ENCODE peak calls at places on chromosomes 7 and 10, in six cellular contexts. One of them, this sample, is unnamed.

GRCh38 chr7:102106625-102107024 is 180.0 kb upstream of the SH2B2 start:
- DNase-seq in NCI-H345: no peak
- DNase-seq in GM04503: no peak
- DNase-seq in thoracic aorta: no peak
- DNase-seq in fibroblast of mammary gland: no peak
- DNase-seq in T-helper 9 cell: no peak
- DNase-seq in this sample: no peak

GRCh38 chr7:141590071-141590470 is 38.9 kb downstream of the AGK start:
- DNase-seq in NCI-H345: no peak
- DNase-seq in GM04503: no peak
- DNase-seq in thoracic aorta: no peak
- DNase-seq in fibroblast of mammary gland: no peak
- DNase-seq in T-helper 9 cell: no peak
- DNase-seq in this sample: no peak

GRCh38 chr10:29285624-29286051 is 3.2 kb upstream of the LYZL1 start:
- DNase-seq in NCI-H345: no peak
- DNase-seq in GM04503: no peak
- DNase-seq in thoracic aorta: no peak
- DNase-seq in fibroblast of mammary gland: no peak
- DNase-seq in T-helper 9 cell: no peak
- DNase-seq in this sample: no peak

GRCh38 chr10:100775346-100775745 is 30.0 kb downstream of the PAX2 start:
- DNase-seq in NCI-H345: no peak
- DNase-seq in GM04503: peak; percentile 6
- DNase-seq in thoracic aorta: no peak
- DNase-seq in fibroblast of mammary gland: peak; percentile 49
- DNase-seq in T-helper 9 cell: no peak
- DNase-seq in this sample: no peak

GRCh38 chr7:150322833-150323681 is at the start of the genes ACTR3C and LRRC61:
- DNase-seq in NCI-H345: peak; percentile 82
- DNase-seq in GM04503: no peak
- DNase-seq in thoracic aorta: no peak
- DNase-seq in fibroblast of mammary gland: no peak
- DNase-seq in T-helper 9 cell: peak; percentile 29
- DNase-seq in this sample: no peak

GRCh38 chr10:126924915-126925300 is 19.7 kb downstream of the DOCK1 start:
- DNase-seq in NCI-H345: no peak
- DNase-seq in GM04503: no peak
- DNase-seq in thoracic aorta: no peak
- DNase-seq in fibroblast of mammary gland: peak; percentile 41
- DNase-seq in T-helper 9 cell: no peak
- DNase-seq in this sample: no peak

GRCh38 chr10:44619521-44619920 is 234.6 kb upstream of the CXCL12 start:
- DNase-seq in NCI-H345: no peak
- DNase-seq in GM04503: no peak
- DNase-seq in thoracic aorta: no peak
- DNase-seq in fibroblast of mammary gland: peak; percentile 57
- DNase-seq in T-helper 9 cell: no peak
- DNase-seq in this sample: no peak

GRCh38 chr10:38143587-38143986 is 49.5 kb downstream of the ZNF37A start:
- DNase-seq in NCI-H345: no peak
- DNase-seq in GM04503: no peak
- DNase-seq in thoracic aorta: no peak
- DNase-seq in fibroblast of mammary gland: peak; percentile 6
- DNase-seq in T-helper 9 cell: no peak
- DNase-seq in this sample: no peak

GRCh38 chr7:151109094-151110048 is 23.1 kb downstream of the AGAP3 start:
- DNase-seq in NCI-H345: no peak
- DNase-seq in GM04503: no peak
- DNase-seq in thoracic aorta: no peak
- DNase-seq in fibroblast of mammary gland: peak; percentile 68
- DNase-seq in T-helper 9 cell: no peak
- DNase-seq in this sample: peak; percentile 28

GRCh38 chr7:112184455-112184854 is 21.7 kb downstream of the DOCK4 start:
- DNase-seq in NCI-H345: no peak
- DNase-seq in GM04503: no peak
- DNase-seq in thoracic aorta: no peak
- DNase-seq in fibroblast of mammary gland: no peak
- DNase-seq in T-helper 9 cell: no peak
- DNase-seq in this sample: no peak

GRCh38 chr7:96004598-96004997 is 232.2 kb downstream of the DYNC1I1 start:
- DNase-seq in NCI-H345: no peak
- DNase-seq in GM04503: peak; percentile 72
- DNase-seq in thoracic aorta: no peak
- DNase-seq in fibroblast of mammary gland: peak; percentile 88
- DNase-seq in T-helper 9 cell: no peak
- DNase-seq in this sample: peak; percentile 68

GRCh38 chr7:51234609-51235308 is 81.8 kb downstream of the COBL start:
- DNase-seq in NCI-H345: no peak
- DNase-seq in GM04503: no peak
- DNase-seq in thoracic aorta: no peak
- DNase-seq in fibroblast of mammary gland: no peak
- DNase-seq in T-helper 9 cell: no peak
- DNase-seq in this sample: no peak

GRCh38 chr10:31808258-31809218 is 120.1 kb downstream of the ARHGAP12 start:
- DNase-seq in NCI-H345: peak; percentile 21
- DNase-seq in GM04503: peak; percentile 68
- DNase-seq in thoracic aorta: no peak
- DNase-seq in fibroblast of mammary gland: peak; percentile 82
- DNase-seq in T-helper 9 cell: no peak
- DNase-seq in this sample: peak; percentile 62

GRCh38 chr7:107870427-107871000 is 20.5 kb upstream of the DLD start:
- DNase-seq in NCI-H345: no peak
- DNase-seq in GM04503: no peak
- DNase-seq in thoracic aorta: no peak
- DNase-seq in fibroblast of mammary gland: no peak
- DNase-seq in T-helper 9 cell: no peak
- DNase-seq in this sample: no peak

GRCh38 chr10:84523509-84523908 is 195.1 kb downstream of the CCSER2 start:
- DNase-seq in NCI-H345: peak; percentile 52
- DNase-seq in GM04503: no peak
- DNase-seq in thoracic aorta: no peak
- DNase-seq in fibroblast of mammary gland: peak; percentile 16
- DNase-seq in T-helper 9 cell: no peak
- DNase-seq in this sample: no peak

GRCh38 chr7:150430465-150431085 is 19.9 kb upstream of the GIMAP8 start:
- DNase-seq in NCI-H345: no peak
- DNase-seq in GM04503: no peak
- DNase-seq in thoracic aorta: no peak
- DNase-seq in fibroblast of mammary gland: peak; percentile 22
- DNase-seq in T-helper 9 cell: no peak
- DNase-seq in this sample: no peak

This sample was measured in AG09319.